ENCODE peak calls at places on chromosomes 5 and 9, in four cellular contexts. V is A549, Q is HCT116, G is H1. D is an unnamed sample.

GRCh38 chr5:153400931-153401330 is 89.5 kb upstream of the GRIA1 start:
- DNase-seq in Q (no peak), V (no peak), G (no peak), D (no peak)

GRCh38 chr9:128986671-128987070 is 39.2 kb downstream of the NUP188 start:
- DNase-seq in G (no peak), Q (no peak), V (no peak), D (no peak)

GRCh38 chr5:139272471-139273321 is 20.8 kb upstream of the MATR3 start:
- DNase-seq in V (no peak), Q (no peak), G (no peak), D (peak)

GRCh38 chr5:56681346-56681745 is 134.0 kb upstream of the MAP3K1 start:
- DNase-seq in Q (no peak), G (no peak), V (no peak), D (no peak)

GRCh38 chr5:997711-998110 is 10.9 kb upstream of the NKD2 start:
- DNase-seq in Q (no peak), G (no peak), V (no peak), D (no peak)

GRCh38 chr9:72539824-72540347 is 18.5 kb downstream of the TMC1 start:
- DNase-seq in Q (no peak), G (no peak), V (no peak), D (no peak)

GRCh38 chr9:71349218-71349617 is 227.8 kb upstream of the TRPM3 start:
- DNase-seq in Q (no peak), G (no peak), V (no peak), D (no peak)

GRCh38 chr9:98315067-98315453 is 59.6 kb upstream of the TBC1D2 start:
- DNase-seq in Q (no peak), V (no peak), G (no peak), D (no peak)

GRCh38 chr5:67246108-67246507 is 49.5 kb upstream of the CD180 start:
- DNase-seq in G (no peak), Q (peak), V (peak), D (peak)

DNA sequence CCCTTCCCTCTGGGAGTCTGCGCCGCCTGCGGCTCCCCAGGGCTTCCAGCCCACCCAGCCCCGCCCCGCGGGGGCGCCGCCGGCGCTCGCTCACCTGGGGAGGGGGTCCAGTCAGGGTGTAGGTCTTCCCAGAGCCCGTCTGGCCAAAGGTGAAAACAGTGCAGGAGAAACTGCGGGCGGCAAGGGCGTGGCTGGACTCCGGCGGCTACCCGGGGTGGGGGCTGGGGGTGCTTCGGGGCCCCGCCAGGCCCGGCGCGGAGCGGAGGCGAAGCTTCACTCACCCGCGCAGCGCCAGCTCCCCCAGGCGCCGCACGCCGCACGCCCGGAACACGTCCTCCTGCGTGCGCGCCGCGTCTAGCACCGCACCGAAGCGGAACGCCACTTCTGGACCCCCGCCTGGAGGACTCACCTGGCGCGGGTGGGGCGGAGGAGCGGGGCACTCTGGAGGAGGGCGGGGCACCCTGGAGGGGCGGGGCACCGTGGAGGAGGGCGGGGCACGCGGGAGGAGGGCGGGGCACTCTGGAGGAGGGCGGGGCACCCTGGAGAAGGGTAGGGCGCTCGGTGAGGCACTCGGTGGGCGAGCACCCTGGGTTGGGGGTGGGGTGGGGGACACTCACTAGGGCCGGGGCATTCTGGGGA is 952 bp downstream of the KIF12 start:
- DNase-seq in V (peak), Q (peak), G (no peak), D (no peak)
- H3K4me3 ChIP-seq in V (peak), Q (peak), G (peak), D (no peak)

DNA sequence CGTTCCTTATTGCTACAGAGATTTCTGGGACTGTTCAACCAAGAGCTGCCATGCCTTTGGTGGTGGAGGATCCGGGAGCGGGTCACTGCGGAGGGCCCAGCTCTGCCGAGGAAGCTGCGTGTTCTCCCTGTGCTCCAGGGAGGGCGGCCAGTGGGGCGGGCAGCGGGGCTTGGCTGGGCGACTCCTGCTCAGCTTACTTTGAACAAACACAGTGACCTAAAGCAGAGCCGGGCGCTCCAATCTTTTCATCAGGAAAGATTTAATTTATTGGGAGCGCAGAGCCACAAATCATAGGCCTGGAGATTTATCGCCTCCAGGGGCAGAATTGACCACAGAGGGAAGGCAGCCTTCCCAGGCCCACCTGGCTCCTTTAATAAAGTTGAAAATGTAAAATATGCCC is 27.7 kb downstream of the LHX3 start:
- DNase-seq in G (no peak), V (no peak), Q (no peak), D (no peak)
- TF ChIP-seq MAX in G (no peak), V (no peak), Q (no peak), D (no peak)

DNA sequence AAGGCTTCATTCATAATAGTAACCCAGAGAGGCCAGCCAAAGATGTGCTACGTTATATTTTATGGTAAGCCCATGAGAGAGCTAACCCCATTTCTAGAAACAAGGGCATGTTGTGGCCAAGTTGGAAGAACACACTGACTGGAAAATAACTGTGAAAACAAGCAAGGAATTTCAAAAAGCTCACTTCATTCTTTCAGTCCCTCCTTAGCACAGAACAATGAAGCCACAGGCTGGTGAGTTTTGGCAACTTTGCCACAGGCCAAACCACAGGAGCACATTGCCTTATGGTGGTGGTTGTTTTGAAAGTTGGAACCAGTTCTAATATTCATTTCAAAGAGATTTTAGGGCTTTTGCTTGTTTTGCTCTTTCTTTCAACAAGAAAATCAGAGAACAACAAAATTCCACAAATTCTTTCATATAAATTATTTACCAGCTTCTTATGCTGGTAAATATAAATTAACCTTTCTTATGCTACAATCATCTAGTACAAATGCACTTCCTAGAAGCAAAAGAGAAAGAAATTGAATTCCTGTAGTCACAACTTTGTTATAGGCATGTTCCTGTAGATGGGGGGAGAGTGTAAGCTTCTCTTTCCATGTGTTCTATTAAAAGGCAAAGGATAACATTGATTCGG is 225.4 kb upstream of the RFX3 start:
- DNase-seq in V (peak), G (no peak), Q (no peak), D (peak)
- TF ChIP-seq CTCF in V (no peak), G (no peak), Q (no peak), D (no peak)

GRCh38 chr5:172642511-172642910 is 1.4 kb downstream of the NEURL1B start:
- DNase-seq in Q (no peak), G (no peak), V (no peak), D (no peak)
- H3K4me3 ChIP-seq in Q (no peak), G (no peak), V (no peak), D (no peak)

GRCh38 chr9:113375057-113376023 is 1.4 kb downstream of the HDHD3 start:
- DNase-seq in Q (no peak), V (peak), G (no peak), D (no peak)
- TF ChIP-seq MAX in Q (no peak), V (no peak), G (no peak), D (no peak)

GRCh38 chr5:11793396-11793795 is 110.8 kb downstream of the CTNND2 start:
- DNase-seq in Q (no peak), V (no peak), G (no peak), D (no peak)

GRCh38 chr5:11792621-11793020 is 111.6 kb downstream of the CTNND2 start:
- DNase-seq in V (no peak), Q (no peak), G (no peak), D (no peak)

GRCh38 chr5:11791777-11792176 is 112.5 kb downstream of the CTNND2 start:
- DNase-seq in Q (no peak), V (no peak), G (no peak), D (no peak)

GRCh38 chr5:11801061-11801460 is 103.2 kb downstream of the CTNND2 start:
- DNase-seq in G (no peak), Q (no peak), V (no peak), D (no peak)

DNA sequence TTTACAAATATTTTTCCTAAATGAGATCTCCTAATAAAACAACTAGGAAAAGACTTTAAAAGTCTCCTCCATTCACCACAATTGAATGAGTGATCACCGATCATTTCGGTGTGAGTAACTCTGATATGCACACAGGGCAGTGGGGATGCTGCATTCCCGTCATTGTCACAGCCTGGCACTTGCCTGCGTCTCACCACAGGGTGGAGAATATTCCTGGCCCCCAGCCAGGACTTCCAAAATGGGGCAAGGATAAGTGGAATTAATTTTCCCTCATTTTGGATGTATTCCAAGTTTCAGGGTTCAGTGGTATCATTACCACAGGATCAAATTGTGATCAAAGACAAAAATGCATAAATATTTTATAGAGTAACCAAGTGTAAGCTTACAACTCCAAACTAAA is 107.1 kb downstream of the CTNND2 start:
- DNase-seq in V (no peak), Q (no peak), G (no peak), D (no peak)
- TF ChIP-seq CTCF in V (no peak), Q (no peak), G (no peak), D (no peak)

GRCh38 chr9:69221036-69221435 is 47.0 kb downstream of the TJP2 start:
- DNase-seq in V (no peak), Q (no peak), G (no peak), D (no peak)
- H3K4me3 ChIP-seq in V (no peak), Q (no peak), G (no peak), D (no peak)

GRCh38 chr5:89707891-89708290 is 701.7 kb downstream of the CETN3 start:
- DNase-seq in Q (no peak), V (no peak), G (no peak), D (peak)

GRCh38 chr5:89698028-89698427 is 711.5 kb downstream of the CETN3 start:
- DNase-seq in Q (no peak), G (no peak), V (no peak), D (no peak)

DNA sequence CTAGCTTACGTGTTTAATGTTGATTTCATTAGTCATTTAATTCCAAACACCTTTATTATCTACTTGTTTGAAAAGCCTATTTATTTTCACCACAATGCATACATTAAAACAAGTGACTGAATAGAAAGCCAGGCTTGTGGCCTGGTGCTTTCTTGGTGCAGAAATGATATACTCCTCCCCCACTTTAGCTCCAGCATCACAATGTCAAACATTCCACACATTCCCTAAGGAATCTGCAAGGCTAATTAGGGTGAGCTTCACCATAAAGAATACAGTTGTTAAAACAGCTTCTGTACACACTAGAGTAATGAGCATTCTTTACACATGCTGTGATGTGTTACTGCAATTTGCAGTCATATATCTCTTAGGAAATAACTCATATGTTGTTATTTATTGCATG is 705.8 kb downstream of the CETN3 start:
- DNase-seq in V (no peak), Q (no peak), G (peak), D (no peak)
- TF ChIP-seq MAX in V (no peak), Q (no peak), G (peak), D (no peak)

DNA sequence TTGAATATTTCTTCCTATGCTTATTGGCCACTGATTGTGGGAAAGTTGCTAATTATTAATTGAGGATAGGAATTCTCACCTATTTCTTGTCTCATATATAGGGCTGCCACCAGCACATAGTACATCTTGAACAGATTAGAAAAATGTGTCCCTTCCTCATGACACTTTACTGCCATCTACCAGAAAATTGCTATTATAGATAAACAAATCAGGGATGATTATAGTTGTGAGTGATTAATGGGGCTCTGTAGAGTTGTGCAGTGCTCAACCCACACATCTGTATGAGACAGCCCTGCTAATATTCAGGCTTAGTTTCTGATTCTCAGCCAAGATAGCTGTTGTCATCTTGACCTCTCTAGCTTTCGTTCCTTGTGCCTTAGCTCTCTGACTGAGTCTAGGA is 373.2 kb downstream of the TLE4 start:
- DNase-seq in G (no peak), Q (no peak), V (no peak), D (no peak)
- TF ChIP-seq CTCF in G (no peak), Q (no peak), V (no peak), D (no peak)